ENCODE peak calls at places on chromosomes 16 and 17, in five cellular contexts. X, G, C, K and R are unnamed samples.

GRCh38 chr16:70706948-70707465 is 21.2 kb upstream of the MTSS2 start:
- DNase-seq in C (no peak), G (no peak), X (no peak), K (no peak), R (no peak)

GRCh38 chr17:19264681-19265080 is 27.5 kb downstream of the EPN2 start:
- DNase-seq in X (no peak), K (no peak), C (no peak), G (no peak), R (no peak)

GRCh38 chr16:52747196-52747595 is 200.3 kb upstream of the TOX3 start:
- DNase-seq in K (no peak), C (no peak), G (no peak), X (no peak), R (no peak)

GRCh38 chr17:35132099-35132498 is 10.0 kb downstream of the NLE1 start:
- DNase-seq in X (no peak), K (no peak), C (no peak), G (no peak), R (no peak)

GRCh38 chr17:82218349-82219075 is 5.9 kb upstream of the CCDC57 start:
- DNase-seq in C (no peak), X (no peak), G (no peak), K (no peak), R (no peak)

GRCh38 chr17:82031885-82032627 is 578 bp downstream of the RAC3 start:
- DNase-seq in G (no peak), K (no peak), C (no peak), X (peak), R (no peak)

GRCh38 chr16:8622315-8622656 is 788 bp downstream of the METTL22 start:
- DNase-seq in K (no peak), C (no peak), G (no peak), X (no peak), R (no peak)

GRCh38 chr16:28092721-28093382 is 29.3 kb upstream of the GSG1L start:
- DNase-seq in C (no peak), X (no peak), G (no peak), K (peak), R (no peak)

GRCh38 chr16:61968242-61968978 is 67.8 kb downstream of the CDH8 start:
- DNase-seq in X (no peak), G (no peak), K (no peak), C (no peak), R (no peak)

GRCh38 chr16:24491721-24492120 is 47.6 kb upstream of the RBBP6 start:
- DNase-seq in X (no peak), C (no peak), G (no peak), K (no peak), R (no peak)

GRCh38 chr16:78396046-78396445 is 296.6 kb downstream of the WWOX start:
- DNase-seq in K (no peak), C (no peak), X (peak), G (no peak), R (peak)

DNA sequence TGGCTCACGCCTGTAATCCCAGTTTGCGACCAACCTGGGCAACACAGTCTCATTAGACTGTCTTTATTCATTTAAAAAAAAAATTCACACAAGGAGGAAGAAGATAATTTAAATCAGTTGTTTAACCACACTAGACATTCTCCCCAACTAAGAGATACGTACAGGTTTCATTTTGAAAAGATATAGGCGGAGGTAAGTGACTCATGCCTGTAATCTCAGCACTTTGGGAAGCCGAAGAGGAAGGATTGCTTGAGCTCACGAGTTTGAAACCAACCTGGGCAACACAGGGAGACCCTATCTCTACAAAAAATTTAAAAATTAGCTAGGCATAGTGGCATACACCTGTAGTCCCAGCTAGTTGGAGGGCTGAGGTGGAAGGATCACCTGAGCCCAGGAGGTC is 5.3 kb downstream of the CMTM4 start:
- DNase-seq in X (no peak), K (no peak), C (no peak), G (no peak), R (no peak)
- TF ChIP-seq SIN3A in X (no peak), K (no peak), C (no peak), G (no peak), R (no peak)

GRCh38 chr16:86498155-86498651 is 12.1 kb upstream of the FOXF1 start:
- DNase-seq in C (no peak), K (no peak), X (no peak), G (no peak), R (no peak)

GRCh38 chr16:86497551-86498021 is 12.7 kb upstream of the FOXF1 start:
- DNase-seq in G (no peak), C (no peak), X (no peak), K (no peak), R (no peak)

GRCh38 chr16:86496262-86496928 is 13.9 kb upstream of the FOXF1 start:
- DNase-seq in C (no peak), G (no peak), K (no peak), X (no peak), R (no peak)

GRCh38 chr16:86495756-86496261 is 14.5 kb upstream of the FOXF1 start:
- DNase-seq in K (no peak), X (no peak), C (no peak), G (no peak), R (no peak)

GRCh38 chr16:86496929-86497381 is 13.4 kb upstream of the FOXF1 start:
- DNase-seq in C (no peak), G (no peak), K (no peak), X (no peak), R (no peak)
- TF ChIP-seq EZH2 in C (no peak), G (no peak), K (peak), X (no peak), R (no peak)

GRCh38 chr17:49497147-49498036 is 2.3 kb downstream of the NGFR start:
- DNase-seq in G (no peak), C (no peak), K (no peak), X (no peak), R (no peak)

GRCh38 chr17:49495842-49496182 is 719 bp downstream of the NGFR start:
- DNase-seq in G (no peak), C (no peak), K (no peak), X (no peak), R (no peak)

GRCh38 chr17:49498037-49498615 is 3.0 kb downstream of the NGFR start:
- DNase-seq in K (no peak), C (no peak), X (no peak), G (no peak), R (no peak)

GRCh38 chr17:49496183-49496865 is 1.2 kb downstream of the NGFR start:
- DNase-seq in G (no peak), C (no peak), X (peak), K (no peak), R (no peak)

GRCh38 chr17:49496866-49497146 is 1.7 kb downstream of the NGFR start:
- DNase-seq in K (no peak), G (no peak), X (no peak), C (no peak), R (no peak)
- H3K9ac ChIP-seq in K (no peak), G (no peak), X (no peak), C (no peak), R (no peak)

DNA sequence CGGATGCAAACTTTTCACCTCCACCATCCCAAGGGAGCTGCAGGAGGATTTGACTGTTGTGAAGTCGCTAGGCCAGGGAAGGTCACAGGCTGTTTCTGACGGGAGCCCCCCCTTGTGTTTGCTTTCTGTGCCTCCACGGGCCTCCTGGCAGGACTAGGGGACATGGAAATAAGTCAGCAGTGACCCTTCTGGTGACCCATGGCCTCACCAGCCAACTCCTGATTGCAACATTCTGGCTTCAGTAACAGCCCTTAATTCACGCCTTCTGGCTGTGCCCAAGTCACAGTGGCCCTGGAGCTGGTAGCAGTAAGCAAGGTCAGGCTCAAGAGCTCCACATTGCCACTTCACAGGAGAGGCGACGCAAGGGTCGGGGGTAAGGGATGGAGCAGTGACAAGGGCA is 45.2 kb downstream of the SOX9 start:
- DNase-seq in X (no peak), G (peak), C (no peak), K (no peak), R (no peak)
- TF ChIP-seq SIN3A in X (no peak), G (no peak), C (no peak), K (no peak), R (no peak)

GRCh38 chr16:54290203-54291106 is 3.9 kb upstream of the IRX3 start:
- DNase-seq in C (no peak), X (no peak), G (no peak), K (no peak), R (no peak)

GRCh38 chr16:54291981-54292487 is 5.4 kb upstream of the IRX3 start:
- DNase-seq in K (no peak), G (no peak), C (no peak), X (no peak), R (no peak)

GRCh38 chr16:54288592-54289241 is 2.1 kb upstream of the IRX3 start:
- DNase-seq in C (no peak), K (no peak), X (no peak), G (no peak), R (no peak)

GRCh38 chr16:54289242-54290051 is 2.9 kb upstream of the IRX3 start:
- DNase-seq in C (no peak), X (no peak), G (no peak), K (no peak), R (no peak)

DNA sequence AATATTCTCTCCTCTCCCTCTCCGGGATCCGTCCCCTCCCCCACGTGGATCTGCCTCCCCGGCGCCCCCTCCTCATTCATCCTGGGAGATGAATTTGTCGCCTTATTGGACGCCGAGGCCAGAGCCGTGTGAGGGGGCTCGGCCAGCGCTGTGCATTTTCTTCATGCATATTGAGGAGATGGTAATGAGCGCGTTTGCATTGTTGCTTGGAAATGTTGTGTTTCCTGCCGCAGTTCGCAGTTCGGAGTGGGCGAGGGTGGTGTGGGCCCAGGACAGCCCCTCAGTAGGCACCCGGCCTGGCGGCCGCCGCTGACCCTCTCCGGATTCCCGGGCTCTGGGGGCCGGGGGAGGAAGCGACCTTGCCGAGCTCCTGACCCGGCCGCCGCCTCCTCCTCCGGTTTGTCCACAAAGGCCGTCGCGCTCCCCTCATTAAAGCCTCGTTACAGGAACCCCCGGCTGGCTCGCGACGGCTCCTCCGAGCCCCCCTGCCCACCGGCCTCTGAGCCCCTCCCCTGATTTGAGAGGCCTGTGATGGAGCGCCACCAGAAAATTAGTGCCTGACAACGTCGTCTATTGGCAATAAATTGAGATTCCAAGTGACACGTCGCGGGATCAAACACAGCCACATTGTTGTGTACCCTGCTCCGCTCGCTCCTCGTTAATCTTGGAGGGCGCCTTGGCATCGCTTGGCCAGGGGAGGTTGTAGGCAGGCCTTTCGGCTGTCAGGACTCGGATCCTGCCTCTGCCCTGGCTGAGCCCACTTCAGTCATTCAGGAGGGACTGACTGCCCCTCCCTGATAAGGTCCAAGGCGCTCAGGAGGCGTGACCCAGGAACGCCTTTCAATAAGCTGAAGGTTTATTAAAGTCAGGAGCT is 4.8 kb upstream of the IRX3 start:
- DNase-seq in K (no peak), C (no peak), X (no peak), G (no peak), R (no peak)
- TF ChIP-seq EZH2 in K (peak), C (no peak), X (no peak), G (no peak), R (no peak)

GRCh38 chr16:84196727-84197486 is 6.0 kb downstream of the ADAD2 start:
- DNase-seq in C (no peak), X (no peak), K (no peak), G (no peak), R (no peak)

GRCh38 chr16:84199861-84200260 is 8.9 kb downstream of the ADAD2 start:
- DNase-seq in X (no peak), C (no peak), G (no peak), K (no peak), R (no peak)

GRCh38 chr16:84197487-84198128 is 6.7 kb downstream of the ADAD2 start:
- DNase-seq in X (no peak), G (no peak), C (no peak), K (no peak), R (no peak)

GRCh38 chr16:84199097-84199496 is 8.1 kb downstream of the ADAD2 start:
- DNase-seq in G (no peak), K (no peak), X (no peak), C (no peak), R (no peak)

DNA sequence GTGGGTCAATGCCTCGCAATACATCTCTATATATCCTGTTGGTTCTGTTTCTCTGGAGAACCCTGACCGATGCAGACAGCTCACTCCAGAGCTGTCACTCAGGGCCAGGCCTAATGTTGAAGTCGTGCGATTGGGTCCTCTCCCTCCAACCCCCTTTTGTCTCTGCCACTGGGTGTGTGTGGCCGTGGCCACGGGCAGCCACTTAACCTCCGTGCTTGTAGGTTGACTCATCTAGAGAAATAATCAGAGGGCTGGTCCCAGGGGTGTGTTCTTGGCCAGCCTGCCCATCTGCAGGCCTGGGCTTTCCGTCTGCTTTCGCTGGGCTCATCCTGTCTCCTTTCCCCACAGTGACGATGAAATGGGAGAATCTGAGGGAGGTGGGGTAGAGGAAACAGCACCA is 7.4 kb downstream of the ADAD2 start:
- DNase-seq in C (no peak), K (no peak), X (no peak), G (no peak), R (no peak)
- H3K9ac ChIP-seq in C (no peak), K (no peak), X (no peak), G (no peak), R (no peak)